ENCODE peak calls at places on chromosomes 3 and 15, in eight cellular contexts. A, V, G, P, B, U, X and Z are unnamed samples.

GRCh38 chr3:45124379-45124778 is 21.8 kb downstream of the CDCP1 start:
- DNase-seq in A (no peak), V (no peak), G (no peak), P (no peak), B (no peak), U (no peak), X (no peak), Z (no peak)

GRCh38 chr3:141442421-141442820 is 44.4 kb upstream of the RASA2 start:
- DNase-seq in A (no peak), V (no peak), G (no peak), P (no peak), B (no peak), U (no peak), X (no peak), Z (no peak)

GRCh38 chr3:165455360-165455759 is 259.2 kb upstream of the SLITRK3 start:
- DNase-seq in A (no peak), V (no peak), G (no peak), P (no peak), B (no peak), U (no peak), X (no peak), Z (no peak)

GRCh38 chr15:78685157-78685830 is 44.3 kb upstream of the CHRNB4 start:
- DNase-seq in A (no peak), V (no peak), G (peak), P (no peak), B (no peak), U (no peak), X (no peak), Z (peak)

GRCh38 chr3:39541442-39541841 is 74.0 kb downstream of the MOBP start:
- DNase-seq in A (no peak), V (no peak), G (no peak), P (no peak), B (no peak), U (no peak), X (no peak), Z (no peak)

GRCh38 chr3:10004960-10005564 is 18.4 kb upstream of the EMC3 start:
- DNase-seq in A (no peak), V (no peak), G (no peak), P (no peak), B (no peak), U (no peak), X (no peak), Z (no peak)

GRCh38 chr3:102529452-102529851 is 94.6 kb downstream of the ZPLD1 start:
- DNase-seq in A (peak), V (no peak), G (no peak), P (no peak), B (no peak), U (no peak), X (no peak), Z (no peak)

GRCh38 chr3:173892547-173892946 is 495.0 kb downstream of the NLGN1 start:
- DNase-seq in A (no peak), V (no peak), G (no peak), P (no peak), B (no peak), U (no peak), X (no peak), Z (no peak)

GRCh38 chr3:13217736-13218540 is 144.7 kb upstream of the IQSEC1 start:
- DNase-seq in A (no peak), V (no peak), G (no peak), P (no peak), B (no peak), U (no peak), X (no peak), Z (no peak)

GRCh38 chr15:43550527-43551363 is 33.3 kb downstream of the MAP1A start:
- DNase-seq in A (no peak), V (no peak), G (no peak), P (no peak), B (no peak), U (no peak), X (no peak), Z (no peak)

GRCh38 chr3:127467386-127467785 is 123.1 kb downstream of the TPRA1 start:
- DNase-seq in A (no peak), V (no peak), G (no peak), P (no peak), B (no peak), U (no peak), X (no peak), Z (no peak)

GRCh38 chr3:118548434-118548833 is 486.2 kb downstream of the IGSF11 start:
- DNase-seq in A (no peak), V (no peak), G (no peak), P (no peak), B (no peak), U (no peak), X (no peak), Z (no peak)

GRCh38 chr3:187264051-187264450 is 27.5 kb downstream of the MASP1 start:
- DNase-seq in A (no peak), V (no peak), G (no peak), P (no peak), B (no peak), U (no peak), X (no peak), Z (no peak)

GRCh38 chr3:72336821-72337479 is 511.3 kb downstream of the SHQ1 start:
- DNase-seq in A (peak), V (no peak), G (peak), P (no peak), B (peak), U (no peak), X (no peak), Z (peak)

GRCh38 chr15:95025924-95026728 is 794.8 kb downstream of the MCTP2 start:
- DNase-seq in A (peak), V (peak), G (no peak), P (no peak), B (peak), U (no peak), X (no peak), Z (no peak)

GRCh38 chr3:101646726-101647125 is 30.2 kb downstream of the ZBTB11 start:
- DNase-seq in A (no peak), V (no peak), G (no peak), P (no peak), B (no peak), U (no peak), X (no peak), Z (no peak)

GRCh38 chr3:194181612-194182011 is 45.7 kb downstream of the HES1 start:
- DNase-seq in A (no peak), V (no peak), G (no peak), P (no peak), B (no peak), U (no peak), X (no peak), Z (no peak)

GRCh38 chr3:10534066-10534465 is 28.7 kb upstream of the ATP2B2 start:
- DNase-seq in A (no peak), V (no peak), G (no peak), P (no peak), B (peak), U (no peak), X (no peak), Z (peak)

GRCh38 chr15:61200626-61201025 is 28.5 kb downstream of the RORA start:
- DNase-seq in A (no peak), V (no peak), G (no peak), P (no peak), B (no peak), U (no peak), X (no peak), Z (no peak)

GRCh38 chr3:30770387-30770786 is 124.1 kb downstream of the GADL1 start:
- DNase-seq in A (no peak), V (no peak), G (no peak), P (peak), B (no peak), U (no peak), X (no peak), Z (no peak)

GRCh38 chr15:70559223-70559823 is 204.0 kb downstream of the UACA start:
- DNase-seq in A (no peak), V (peak), G (peak), P (no peak), B (peak), U (peak), X (peak), Z (no peak)

GRCh38 chr3:138289701-138290100 is 40.0 kb downstream of the NME9 start:
- DNase-seq in A (no peak), V (no peak), G (no peak), P (no peak), B (no peak), U (no peak), X (no peak), Z (no peak)

GRCh38 chr3:10228248-10228950 is 19.9 kb upstream of the TATDN2 start:
- DNase-seq in A (no peak), V (peak), G (no peak), P (no peak), B (no peak), U (no peak), X (no peak), Z (no peak)

GRCh38 chr3:150265305-150265704 is 142.8 kb upstream of the TSC22D2 start:
- DNase-seq in A (no peak), V (no peak), G (no peak), P (no peak), B (no peak), U (no peak), X (no peak), Z (no peak)

GRCh38 chr3:94494992-94495391 is 432.1 kb downstream of the NSUN3 start:
- DNase-seq in A (no peak), V (no peak), G (no peak), P (no peak), B (no peak), U (no peak), X (no peak), Z (no peak)

GRCh38 chr15:42133356-42133755 is 23.1 kb downstream of the PLA2G4F start:
- DNase-seq in A (no peak), V (no peak), G (no peak), P (no peak), B (peak), U (no peak), X (no peak), Z (no peak)

GRCh38 chr15:52787123-52787503 is 3.0 kb downstream of the ONECUT1 start:
- DNase-seq in A (no peak), V (no peak), G (no peak), P (no peak), B (no peak), U (no peak), X (no peak), Z (no peak)

GRCh38 chr3:34635352-34635850 is 837.0 kb downstream of the PDCD6IP start:
- DNase-seq in A (no peak), V (no peak), G (peak), P (no peak), B (no peak), U (no peak), X (no peak), Z (no peak)

GRCh38 chr15:75721923-75722870 is 9.5 kb upstream of the CSPG4 start:
- DNase-seq in A (no peak), V (no peak), G (peak), P (no peak), B (no peak), U (no peak), X (no peak), Z (no peak)

GRCh38 chr3:76841750-76842149 is 198.1 kb upstream of the ROBO2 start:
- DNase-seq in A (no peak), V (no peak), G (no peak), P (no peak), B (no peak), U (no peak), X (no peak), Z (no peak)

GRCh38 chr15:57138260-57138895 is 219.9 kb downstream of the TCF12 start:
- DNase-seq in A (peak), V (no peak), G (no peak), P (no peak), B (no peak), U (no peak), X (no peak), Z (no peak)

GRCh38 chr3:126870608-126871210 is 112.2 kb upstream of the PLXNA1 start:
- DNase-seq in A (no peak), V (no peak), G (no peak), P (no peak), B (no peak), U (no peak), X (no peak), Z (peak)

GRCh38 chr15:45112592-45113379 is 1.2 kb downstream of the DUOX2 start:
- DNase-seq in A (peak), V (no peak), G (no peak), P (no peak), B (no peak), U (no peak), X (no peak), Z (no peak)

GRCh38 chr3:22928716-22929115 is 274.4 kb upstream of the UBE2E2 start:
- DNase-seq in A (no peak), V (no peak), G (no peak), P (no peak), B (no peak), U (no peak), X (no peak), Z (no peak)

GRCh38 chr3:113218679-113219040 is 7.3 kb downstream of the BOC start:
- DNase-seq in A (no peak), V (no peak), G (no peak), P (no peak), B (no peak), U (no peak), X (no peak), Z (no peak)

GRCh38 chr15:93088200-93088980 is 621 bp downstream of the RGMA start:
- DNase-seq in A (peak), V (peak), G (peak), P (no peak), B (no peak), U (no peak), X (no peak), Z (no peak)

GRCh38 chr3:184262166-184262926 is 993 bp upstream of the CAMK2N2 start:
- DNase-seq in A (peak), V (no peak), G (no peak), P (no peak), B (no peak), U (no peak), X (no peak), Z (peak)

GRCh38 chr3:161405836-161406235 is 34.5 kb upstream of the SPTSSB start:
- DNase-seq in A (no peak), V (no peak), G (no peak), P (no peak), B (no peak), U (no peak), X (no peak), Z (no peak)